ENCODE peak calls at places on chromosomes 11 and 22, in six cellular contexts. Q, Y, T, K, R and O are unnamed samples.

GRCh38 chr11:130611791-130612251 is 163.4 kb downstream of the ADAMTS15 start:
- DNase-seq in R (no peak), T (no peak), K (no peak), Q (no peak), Y (no peak), O (no peak)

GRCh38 chr11:70133771-70134170 is 55.7 kb downstream of the ANO1 start:
- DNase-seq in Q (no peak), T (no peak), K (no peak), Y (no peak), R (no peak), O (no peak)

GRCh38 chr11:58765078-58765477 is 33.3 kb upstream of the GLYAT start:
- DNase-seq in K (no peak), Q (no peak), Y (no peak), T (no peak), R (no peak), O (no peak)

GRCh38 chr11:35330924-35331323 is 88.4 kb downstream of the SLC1A2 start:
- DNase-seq in Q (no peak), R (no peak), K (no peak), T (no peak), Y (no peak), O (no peak)

GRCh38 chr11:24623121-24623520 is 126.3 kb downstream of the LUZP2 start:
- DNase-seq in T (no peak), R (no peak), K (no peak), Q (no peak), Y (no peak), O (no peak)

GRCh38 chr22:43972931-43973330 is 17.7 kb downstream of the SAMM50 start:
- DNase-seq in K (no peak), Y (no peak), Q (no peak), T (no peak), R (no peak), O (no peak)

GRCh38 chr11:2921742-2922493 is 7.3 kb downstream of the PHLDA2 start:
- DNase-seq in K (no peak), T (no peak), R (no peak), Q (no peak), Y (no peak), O (no peak)

GRCh38 chr11:17129003-17129402 is 51.5 kb upstream of the RPS13 start:
- DNase-seq in Q (no peak), R (no peak), T (no peak), Y (no peak), K (no peak), O (no peak)

GRCh38 chr22:39174498-39175120 is 22.1 kb upstream of the CBX7 start:
- DNase-seq in Y (peak; percentile 59), Q (peak; percentile 100), T (peak; percentile 86), R (peak; percentile 70), K (peak; percentile 18), O (no peak)

GRCh38 chr11:120710354-120711187 is 199.0 kb downstream of the GRIK4 start:
- DNase-seq in K (no peak), Y (no peak), T (peak; percentile 75), R (peak; percentile 58), Q (peak; percentile 56), O (no peak)

GRCh38 chr11:120708511-120709183 is 197.1 kb downstream of the GRIK4 start:
- DNase-seq in T (no peak), Q (no peak), R (no peak), K (no peak), Y (no peak), O (no peak)

GRCh38 chr11:120707663-120708062 is 196.1 kb downstream of the GRIK4 start:
- DNase-seq in T (no peak), Q (no peak), Y (no peak), R (no peak), K (no peak), O (no peak)

GRCh38 chr11:120712014-120712413 is 200.5 kb downstream of the GRIK4 start:
- DNase-seq in Q (no peak), K (no peak), T (no peak), R (no peak), Y (no peak), O (no peak)

GRCh38 chr11:120709808-120710207 is 198.3 kb downstream of the GRIK4 start:
- DNase-seq in R (no peak), T (no peak), Q (no peak), K (no peak), Y (no peak), O (no peak)
- TF ChIP-seq EP300 in R (no peak), T (no peak), Q (no peak), K (no peak), Y (no peak), O (no peak)

DNA sequence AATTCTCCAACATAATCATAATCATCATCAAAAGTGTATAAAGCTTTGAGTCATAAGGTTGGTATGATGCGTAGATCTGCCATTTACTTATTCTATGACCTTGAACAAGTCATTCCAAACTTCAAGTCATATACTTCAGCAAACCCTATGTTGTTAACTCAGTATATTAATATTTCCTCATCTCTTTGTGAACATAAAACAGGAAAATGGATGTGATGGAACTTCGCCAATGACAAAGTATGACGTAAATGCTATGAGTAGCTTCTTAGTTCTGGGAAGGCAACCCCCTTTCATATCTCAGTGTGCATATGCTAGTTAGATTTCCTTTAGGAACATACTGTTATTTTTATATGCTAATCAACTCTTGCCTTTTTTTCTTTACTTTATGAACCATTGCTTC is 102.7 kb upstream of the ANO3 start:
- DNase-seq in R (no peak), Q (no peak), K (no peak), Y (no peak), T (no peak), O (no peak)
- TF ChIP-seq POLR2AphosphoS5 in R (no peak), Q (no peak), K (no peak), Y (no peak), T (no peak), O (no peak)

GRCh38 chr11:75776546-75776945 is 8.0 kb downstream of the DGAT2 start:
- DNase-seq in Q (no peak), R (no peak), Y (no peak), K (no peak), T (no peak), O (no peak)

GRCh38 chr11:75771646-75772410 is 3.2 kb downstream of the DGAT2 start:
- DNase-seq in T (no peak), Q (no peak), K (no peak), Y (peak; percentile 37), R (peak; percentile 14), O (no peak)

GRCh38 chr11:75777461-75778110 is 9.0 kb downstream of the DGAT2 start:
- DNase-seq in Y (no peak), K (no peak), R (no peak), T (no peak), Q (no peak), O (no peak)

GRCh38 chr11:75775056-75775455 is 6.5 kb downstream of the DGAT2 start:
- DNase-seq in Q (no peak), K (no peak), R (no peak), T (no peak), Y (no peak), O (no peak)

GRCh38 chr11:75773595-75774353 is 5.2 kb downstream of the DGAT2 start:
- DNase-seq in R (peak; percentile 18), Q (no peak), K (peak; percentile 22), Y (no peak), T (no peak), O (no peak)
- TF ChIP-seq EP300 in R (no peak), Q (no peak), K (no peak), Y (no peak), T (no peak), O (no peak)

GRCh38 chr11:61841636-61842332 is 13.7 kb downstream of the FADS2 start:
- DNase-seq in K (peak; percentile 93), R (no peak), Q (no peak), Y (no peak), T (no peak), O (no peak)
- TF ChIP-seq POLR2AphosphoS5 in K (peak; percentile 91), R (no peak), Q (no peak), Y (no peak), T (no peak), O (no peak)

GRCh38 chr11:111814567-111814966 is 48.4 kb upstream of the PPP2R1B start:
- DNase-seq in Y (no peak), T (no peak), Q (no peak), R (no peak), K (no peak), O (no peak)

GRCh38 chr11:111814106-111814505 is 47.9 kb upstream of the PPP2R1B start:
- DNase-seq in T (no peak), R (no peak), K (no peak), Y (no peak), Q (no peak), O (no peak)

GRCh38 chr11:111808834-111809233 is 42.6 kb upstream of the PPP2R1B start:
- DNase-seq in K (no peak), Y (no peak), R (no peak), Q (no peak), T (no peak), O (no peak)

GRCh38 chr11:111812211-111812610 is 46.0 kb upstream of the PPP2R1B start:
- DNase-seq in Y (no peak), T (no peak), R (no peak), K (no peak), Q (no peak), O (no peak)

DNA sequence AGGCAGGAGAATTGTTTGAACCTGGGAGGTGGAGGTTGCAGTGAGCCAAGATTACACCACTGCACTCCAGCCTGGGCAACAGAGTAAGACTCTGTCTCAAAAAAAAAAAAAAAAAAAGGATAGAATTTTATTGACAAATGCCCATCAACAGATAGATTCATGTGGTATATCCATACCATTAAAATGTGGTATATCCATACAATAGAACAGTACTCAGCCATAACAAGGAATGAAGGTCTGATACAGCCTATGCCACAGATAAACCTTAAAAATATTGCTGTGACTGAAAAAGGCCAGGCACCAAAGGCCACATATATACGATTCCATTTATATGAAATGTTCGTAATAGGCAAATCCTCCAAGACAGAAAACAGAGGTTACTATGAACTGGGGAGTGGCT is 45.3 kb upstream of the PPP2R1B start:
- DNase-seq in T (no peak), Q (no peak), Y (no peak), R (no peak), K (no peak), O (no peak)
- TF ChIP-seq EP300 in T (no peak), Q (no peak), Y (no peak), R (no peak), K (no peak), O (no peak)

GRCh38 chr11:118055966-118056365 is 20.9 kb upstream of the TMPRSS4 start:
- DNase-seq in T (peak; percentile 39), Q (no peak), R (peak; percentile 3), K (no peak), Y (no peak), O (peak; percentile 79)

GRCh38 chr11:118057424-118058145 is 19.3 kb upstream of the TMPRSS4 start:
- DNase-seq in R (peak; percentile 5), K (no peak), Y (no peak), Q (no peak), T (peak; percentile 52), O (no peak)

GRCh38 chr11:118054712-118055640 is 21.9 kb upstream of the TMPRSS4 start:
- DNase-seq in T (peak; percentile 37), R (peak; percentile 3), Q (no peak), Y (peak; percentile 21), K (no peak), O (peak; percentile 82)

GRCh38 chr11:118058311-118059230 is 18.3 kb upstream of the TMPRSS4 start:
- DNase-seq in T (peak; percentile 59), R (peak; percentile 5), Y (no peak), K (no peak), Q (no peak), O (no peak)

GRCh38 chr11:118056806-118057205 is 20.1 kb upstream of the TMPRSS4 start:
- DNase-seq in K (no peak), Y (no peak), T (peak; percentile 27), Q (no peak), R (peak; percentile 5), O (no peak)
- TF ChIP-seq POLR2AphosphoS5 in K (no peak), Y (no peak), T (no peak), Q (no peak), R (no peak), O (no peak)